ENCODE peak calls at places on chromosomes 16 and 17, in six cellular contexts. P is GM12878, C is HL-60, I is SK-N-SH, U is H1, M is K562. T is an unnamed sample.

GRCh38 chr17:50280068-50280467 is 5.8 kb downstream of the TMEM92 start:
- DNase-seq in P (no peak), C (no peak), I (no peak), U (no peak), M (no peak), T (no peak)

GRCh38 chr16:15778999-15779614 is 77.7 kb downstream of the MYH11 start:
- DNase-seq in P (no peak), C (no peak), I (no peak), U (no peak), M (no peak), T (peak)

GRCh38 chr17:15648384-15648783 is 28.9 kb upstream of the FBXW10B start:
- DNase-seq in P (no peak), C (no peak), I (no peak), U (no peak), M (peak), T (no peak)

GRCh38 chr16:3182608-3183444 is 5.2 kb upstream of the OR1F1 start:
- DNase-seq in P (no peak), C (no peak), I (peak), U (peak), M (peak), T (peak)

GRCh38 chr17:835263-835662 is 53.1 kb downstream of the MRM3 start:
- DNase-seq in P (no peak), C (no peak), I (no peak), U (no peak), M (no peak), T (peak)

GRCh38 chr16:56848955-56849689 is 15.9 kb upstream of the SLC12A3 start:
- DNase-seq in P (no peak), C (no peak), I (no peak), U (no peak), M (no peak), T (peak)

GRCh38 chr17:41060052-41060604 is at the start of gene KRTAP2-3:
- DNase-seq in P (no peak), C (no peak), I (no peak), U (no peak), M (no peak), T (peak)

GRCh38 chr16:48366165-48367093 is 18.8 kb downstream of the SIAH1 start:
- DNase-seq in P (peak), C (peak), I (peak), U (no peak), M (peak), T (peak)

GRCh38 chr17:63419949-63420867 is 25.9 kb downstream of the CYB561 start:
- DNase-seq in P (no peak), C (no peak), I (no peak), U (no peak), M (peak), T (no peak)

GRCh38 chr16:66363196-66363777 is 3.2 kb upstream of the CDH5 start:
- DNase-seq in P (no peak), C (no peak), I (no peak), U (no peak), M (no peak), T (no peak)

GRCh38 chr16:12087901-12088364 is 111.4 kb downstream of the SNX29 start:
- DNase-seq in P (no peak), C (no peak), I (peak), U (no peak), M (no peak), T (no peak)

GRCh38 chr17:354651-355556 is 2.3 kb upstream of the RPH3AL start:
- DNase-seq in P (no peak), C (no peak), I (no peak), U (no peak), M (no peak), T (no peak)

GRCh38 chr17:79926308-79927135 is 87.3 kb upstream of the CBX4 start:
- DNase-seq in P (no peak), C (no peak), I (no peak), U (no peak), M (no peak), T (peak)

DNA sequence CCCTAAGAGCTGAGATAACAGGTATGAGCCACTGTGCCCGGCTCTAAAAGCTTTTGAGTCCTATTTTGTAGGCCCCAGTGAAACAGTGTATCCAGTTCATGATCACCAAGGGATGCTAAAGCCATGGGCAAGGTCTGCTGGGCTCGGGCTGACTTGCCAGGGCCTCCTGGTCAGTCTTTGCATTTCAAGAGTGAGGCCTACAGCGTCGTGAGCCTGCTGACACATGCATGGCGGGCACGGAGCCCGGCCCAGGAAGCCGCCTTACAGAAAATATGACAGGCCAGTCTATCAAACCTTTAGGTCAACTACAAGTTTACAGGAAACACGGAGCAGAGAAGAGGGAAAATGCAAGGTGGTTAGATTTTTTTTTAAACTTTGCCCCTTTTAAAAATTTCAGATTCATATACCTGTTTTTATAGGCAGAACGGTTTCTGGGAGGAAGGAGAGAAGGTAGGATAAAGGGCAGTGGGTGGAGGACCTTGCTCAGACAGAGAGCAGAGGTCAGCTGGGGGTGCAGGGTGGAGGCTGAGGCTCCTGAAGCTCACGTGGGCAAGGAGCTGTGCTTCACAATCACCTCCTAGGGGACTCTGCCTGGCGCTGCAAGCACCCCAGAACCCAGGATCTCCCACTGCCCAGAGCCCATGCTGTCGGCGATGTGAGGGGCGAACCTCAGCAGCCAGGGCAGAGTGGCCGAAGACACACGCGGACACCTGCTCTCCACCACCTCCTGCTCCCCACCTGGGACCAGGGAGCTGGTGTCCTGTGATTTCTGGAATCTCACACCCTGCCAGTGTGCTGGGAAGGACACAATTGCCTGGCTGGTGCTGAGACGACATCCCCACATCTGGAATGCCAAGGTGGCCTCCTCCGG is 21.3 kb downstream of the C16orf95 start:
- DNase-seq in P (no peak), C (no peak), I (no peak), U (no peak), M (no peak), T (no peak)
- TF ChIP-seq GABPA in P (no peak), C (no peak), I (no peak), U (no peak), M (no peak), T (no peak)

DNA sequence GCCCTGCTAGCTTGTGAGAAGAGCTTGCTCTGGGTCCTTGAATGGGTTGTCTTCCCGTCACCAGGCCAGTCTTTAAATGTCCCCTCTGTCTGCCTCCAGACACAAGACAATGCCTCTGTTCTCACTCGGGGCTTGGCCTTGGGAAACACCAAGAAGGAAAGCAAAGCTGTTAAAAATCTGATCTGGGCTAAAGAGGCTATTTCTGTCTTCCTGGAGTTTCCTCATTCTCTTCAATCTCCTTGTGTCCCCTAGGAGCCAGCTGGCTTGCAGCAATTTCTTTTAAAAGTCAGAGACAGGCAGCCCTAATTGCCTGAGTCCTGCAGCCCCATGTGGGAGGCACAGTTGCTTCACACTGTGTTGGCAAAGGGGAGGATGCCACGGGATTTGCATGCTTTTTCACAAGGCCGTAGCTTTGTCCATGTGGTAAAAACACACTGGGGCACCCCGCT is 2.6 kb downstream of the DNAI2 start:
- DNase-seq in P (no peak), C (no peak), I (no peak), U (no peak), M (no peak), T (no peak)
- TF ChIP-seq GABPA in P (no peak), C (no peak), I (no peak), U (no peak), M (no peak), T (no peak)

GRCh38 chr17:27569884-27570577 is 61.0 kb upstream of the LGALS9 start:
- DNase-seq in P (no peak), C (no peak), I (peak), U (no peak), M (peak), T (peak)

GRCh38 chr17:27568811-27569210 is 62.2 kb upstream of the LGALS9 start:
- DNase-seq in P (no peak), C (no peak), I (no peak), U (no peak), M (no peak), T (no peak)

GRCh38 chr17:27568216-27568615 is 62.8 kb upstream of the LGALS9 start:
- DNase-seq in P (no peak), C (no peak), I (no peak), U (no peak), M (no peak), T (no peak)

GRCh38 chr17:27570578-27570914 is 60.4 kb upstream of the LGALS9 start:
- DNase-seq in P (no peak), C (no peak), I (no peak), U (no peak), M (no peak), T (no peak)

DNA sequence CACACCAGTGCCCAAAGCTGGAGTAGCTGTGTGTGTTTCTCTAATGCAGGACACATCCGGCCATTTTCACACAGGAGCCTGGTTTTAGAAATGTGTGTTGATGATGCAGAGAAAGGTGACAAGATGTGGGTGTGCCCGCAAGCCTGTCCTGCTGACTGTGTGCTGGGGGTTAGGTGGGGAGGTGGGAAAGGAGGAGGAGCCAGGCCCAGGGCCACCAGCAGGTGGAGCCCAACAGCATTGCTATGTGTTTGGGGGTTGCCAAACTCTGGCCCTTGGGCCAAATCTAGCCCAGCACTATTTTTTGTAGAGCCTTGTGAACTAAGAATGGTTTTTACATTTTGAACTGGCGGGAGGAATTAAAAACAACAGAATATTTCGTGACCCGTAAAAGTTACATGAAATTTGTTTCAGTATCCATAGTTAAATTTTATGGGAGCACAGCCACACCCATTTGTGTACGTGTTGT is 61.7 kb upstream of the LGALS9 start:
- DNase-seq in P (no peak), C (peak), I (peak), U (peak), M (peak), T (no peak)
- TF ChIP-seq GABPA in P (no peak), C (no peak), I (no peak), U (no peak), M (no peak), T (no peak)

GRCh38 chr17:57994436-57994835 is 6.4 kb upstream of the VEZF1 start:
- DNase-seq in P (no peak), C (no peak), I (no peak), U (no peak), M (no peak), T (no peak)

GRCh38 chr17:57995076-57995956 is 7.3 kb upstream of the VEZF1 start:
- DNase-seq in P (no peak), C (no peak), I (peak), U (no peak), M (peak), T (peak)

GRCh38 chr17:57991537-57991936 is 3.5 kb upstream of the VEZF1 start:
- DNase-seq in P (no peak), C (no peak), I (no peak), U (no peak), M (peak), T (no peak)

GRCh38 chr17:57997085-57997809 is 9.2 kb upstream of the VEZF1 start:
- DNase-seq in P (no peak), C (no peak), I (no peak), U (no peak), M (no peak), T (no peak)

DNA sequence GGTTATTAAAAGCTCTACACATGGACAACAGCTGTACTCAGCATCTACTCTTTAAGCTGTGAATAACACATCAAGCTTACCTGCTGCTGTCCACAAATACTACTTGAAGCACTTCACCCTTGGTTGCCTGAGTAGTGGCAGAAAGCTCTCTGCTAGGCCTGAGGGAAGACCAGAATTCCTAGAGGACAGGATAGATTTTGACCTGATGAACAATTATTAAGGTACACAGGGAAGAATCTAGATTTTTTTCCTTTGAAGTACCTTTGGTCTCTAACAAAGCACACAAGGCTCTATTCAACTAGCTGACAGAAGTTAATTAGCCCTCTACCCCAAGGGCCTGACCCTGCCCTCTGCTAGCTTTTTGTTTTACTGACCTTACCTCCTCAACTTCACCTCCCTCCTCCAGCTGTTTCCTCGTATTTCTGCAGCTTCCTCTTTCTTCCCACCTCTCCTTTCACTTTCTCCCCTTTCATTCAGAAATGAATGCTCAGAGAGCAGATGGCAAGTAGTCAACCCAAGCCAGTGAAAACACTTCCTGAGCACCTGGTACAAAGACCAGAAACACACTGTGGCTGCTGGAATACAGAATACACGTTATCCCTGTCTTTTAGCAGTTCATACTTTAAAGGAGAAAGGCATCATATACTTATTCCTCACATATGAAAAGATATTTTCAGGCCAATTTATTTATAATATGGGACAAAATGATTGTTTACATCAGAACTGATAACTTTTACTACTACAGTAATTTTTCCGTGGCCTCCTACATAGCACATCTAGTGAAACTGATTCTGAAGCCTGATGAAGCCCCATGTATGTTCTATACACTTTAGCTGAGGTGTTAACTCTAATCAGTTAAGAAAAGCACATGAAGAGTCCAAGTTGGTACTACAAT is 5.7 kb upstream of the VEZF1 start:
- DNase-seq in P (no peak), C (no peak), I (no peak), U (no peak), M (no peak), T (peak)
- TF ChIP-seq GABPA in P (no peak), C (no peak), I (no peak), U (no peak), M (no peak), T (no peak)

GRCh38 chr17:3890082-3890892 is 2.6 kb downstream of the CAMKK1 start:
- DNase-seq in P (no peak), C (no peak), I (peak), U (no peak), M (no peak), T (no peak)
- TF ChIP-seq GABPA in P (no peak), C (no peak), I (no peak), U (no peak), M (no peak), T (no peak)

T was measured in HepG2.